ENCODE peak calls at places on chromosome 6, in seven cellular contexts. One of them, this sample, is unnamed.

GRCh38 chr6:149563203-149563927 is 2.8 kb upstream of the GINM1 start:
- DNase-seq in nephron progenitor cell: no peak
- DNase-seq in colonic mucosa: no peak
- DNase-seq in AG10803: peak; percentile 83
- DNase-seq in kidney: no peak
- DNase-seq in mammary epithelial cell: peak; percentile 82
- DNase-seq in RWPE1: peak; percentile 84
- DNase-seq in this sample: no peak

GRCh38 chr6:18260448-18261106 is 3.8 kb downstream of the DEK start:
- DNase-seq in nephron progenitor cell: no peak
- DNase-seq in kidney: no peak
- DNase-seq in AG10803: peak; percentile 54
- DNase-seq in colonic mucosa: no peak
- DNase-seq in mammary epithelial cell: peak; percentile 83
- DNase-seq in RWPE1: no peak
- DNase-seq in this sample: peak; percentile 55

GRCh38 chr6:31558631-31559500 is 11.5 kb downstream of the NFKBIL1 start:
- DNase-seq in kidney: peak; percentile 59
- DNase-seq in nephron progenitor cell: no peak
- DNase-seq in mammary epithelial cell: no peak
- DNase-seq in AG10803: peak; percentile 48
- DNase-seq in RWPE1: no peak
- DNase-seq in colonic mucosa: no peak
- DNase-seq in this sample: no peak

GRCh38 chr6:63565058-63565726 is 7.1 kb upstream of the LOC128125822 start:
- DNase-seq in RWPE1: peak; percentile 47
- DNase-seq in nephron progenitor cell: no peak
- DNase-seq in colonic mucosa: peak; percentile 59
- DNase-seq in AG10803: no peak
- DNase-seq in kidney: no peak
- DNase-seq in mammary epithelial cell: peak; percentile 81
- DNase-seq in this sample: peak; percentile 57

GRCh38 chr6:137903933-137904821 is 37.1 kb downstream of the TNFAIP3 start:
- DNase-seq in mammary epithelial cell: peak; percentile 55
- DNase-seq in AG10803: peak; percentile 53
- DNase-seq in kidney: no peak
- DNase-seq in colonic mucosa: no peak
- DNase-seq in nephron progenitor cell: no peak
- DNase-seq in RWPE1: peak; percentile 13
- DNase-seq in this sample: no peak

GRCh38 chr6:154862536-154862935 is 129.3 kb downstream of the SCAF8 start:
- DNase-seq in RWPE1: no peak
- DNase-seq in mammary epithelial cell: no peak
- DNase-seq in nephron progenitor cell: no peak
- DNase-seq in kidney: no peak
- DNase-seq in AG10803: no peak
- DNase-seq in colonic mucosa: no peak
- DNase-seq in this sample: no peak

GRCh38 chr6:27753668-27754407 is 158.4 kb downstream of the OR2B2 start:
- DNase-seq in mammary epithelial cell: peak; percentile 81
- DNase-seq in AG10803: peak; percentile 68
- DNase-seq in colonic mucosa: peak; percentile 86
- DNase-seq in kidney: peak; percentile 84
- DNase-seq in nephron progenitor cell: peak; percentile 81
- DNase-seq in RWPE1: peak; percentile 81
- DNase-seq in this sample: peak; percentile 89

GRCh38 chr6:81793811-81794210 is 41.3 kb upstream of the TENT5A start:
- DNase-seq in mammary epithelial cell: no peak
- DNase-seq in AG10803: peak; percentile 61
- DNase-seq in RWPE1: no peak
- DNase-seq in kidney: no peak
- DNase-seq in nephron progenitor cell: no peak
- DNase-seq in colonic mucosa: no peak
- DNase-seq in this sample: no peak

GRCh38 chr6:27251672-27252251 is 4.3 kb downstream of the PRSS16 start:
- DNase-seq in colonic mucosa: peak; percentile 89
- DNase-seq in mammary epithelial cell: peak; percentile 93
- DNase-seq in nephron progenitor cell: peak; percentile 87
- DNase-seq in kidney: peak; percentile 93
- DNase-seq in RWPE1: peak; percentile 91
- DNase-seq in AG10803: peak; percentile 25
- DNase-seq in this sample: peak; percentile 90

GRCh38 chr6:4004249-4004648 is 74.7 kb downstream of the FAM217A start:
- DNase-seq in kidney: no peak
- DNase-seq in AG10803: no peak
- DNase-seq in mammary epithelial cell: no peak
- DNase-seq in RWPE1: no peak
- DNase-seq in nephron progenitor cell: no peak
- DNase-seq in colonic mucosa: no peak
- DNase-seq in this sample: no peak